ENCODE peak calls at places on chromosomes 2 and 18, in eight cellular contexts. K is activated CD8-positive, alpha-beta memory T cell treated with anti-CD3 and anti-CD28 coated beads for 48 hours; V is mucosa of descending colon; Y is GM12892; D is ACHN; U is mammary epithelial cell; N is HTR-8/SVneo; E is neural crest cell. L is an unnamed sample.

GRCh38 chr2:55490554-55490953 is 29.0 kb upstream of the CFAP36 start:
- DNase-seq in N (no peak), Y (no peak), K (no peak), U (peak), V (peak), D (peak), E (no peak), L (peak)

GRCh38 chr2:205783872-205784510 is 101.7 kb downstream of the NRP2 start:
- DNase-seq in U (no peak), E (no peak), N (no peak), Y (no peak), D (no peak), V (no peak), K (no peak), L (no peak)

GRCh38 chr2:85511008-85511895 is 27.7 kb upstream of the MAT2A start:
- DNase-seq in Y (no peak), U (no peak), D (no peak), E (no peak), V (no peak), K (no peak), N (no peak), L (peak)

GRCh38 chr2:14194233-14194632 is 438.3 kb upstream of the LRATD1 start:
- DNase-seq in Y (no peak), V (no peak), E (no peak), D (no peak), K (no peak), N (no peak), U (no peak), L (no peak)

GRCh38 chr18:62088146-62088545 is 98.7 kb downstream of the PIGN start:
- DNase-seq in E (no peak), K (no peak), D (no peak), V (no peak), Y (no peak), U (no peak), N (no peak), L (no peak)

GRCh38 chr2:195779491-195779890 is 122.5 kb downstream of the SLC39A10 start:
- DNase-seq in V (no peak), N (no peak), E (no peak), D (no peak), Y (no peak), U (no peak), K (no peak), L (no peak)

GRCh38 chr2:197798187-197798586 is 6.2 kb upstream of the PLCL1 start:
- DNase-seq in V (no peak), D (no peak), K (no peak), U (no peak), Y (no peak), E (no peak), N (no peak), L (no peak)

GRCh38 chr18:53567935-53568574 is 656.4 kb downstream of the MBD2 start:
- DNase-seq in D (peak), Y (no peak), E (peak), V (peak), N (peak), U (no peak), K (no peak), L (peak)

GRCh38 chr18:8088626-8089025 is 520.6 kb upstream of the RAB12 start:
- DNase-seq in V (no peak), E (no peak), D (no peak), K (no peak), U (peak), N (no peak), Y (no peak), L (no peak)

GRCh38 chr2:79125721-79125985 is 5.4 kb downstream of the REG1A start:
- DNase-seq in N (no peak), V (no peak), U (no peak), E (no peak), Y (no peak), D (no peak), K (no peak), L (no peak)

GRCh38 chr18:22032392-22032961 is 136.9 kb upstream of the GATA6 start:
- DNase-seq in Y (no peak), D (peak), N (peak), E (no peak), K (no peak), V (no peak), U (peak), L (peak)

GRCh38 chr2:30716117-30716900 is 90.9 kb downstream of the CAPN13 start:
- DNase-seq in D (no peak), V (no peak), E (no peak), Y (no peak), N (no peak), U (no peak), K (no peak), L (no peak)

L was measured in astrocyte of the spinal cord.